ENCODE peak calls at places on chromosomes 7 and 10, in four cellular contexts. One of them, this sample, is unnamed.

GRCh38 chr10:89600041-89600440 is 45.0 kb downstream of the PANK1 start:
- DNase-seq in GM20000: no peak
- DNase-seq in Calu3: no peak
- DNase-seq in HFFc6: no peak
- DNase-seq in this sample: no peak

GRCh38 chr10:111113961-111114830 is 37.4 kb downstream of the ADRA2A start:
- DNase-seq in HFFc6: no peak
- DNase-seq in GM20000: no peak
- DNase-seq in Calu3: no peak
- DNase-seq in this sample: peak

GRCh38 chr7:95430864-95431263 is 4.0 kb downstream of the PON2 start:
- DNase-seq in GM20000: no peak
- DNase-seq in HFFc6: no peak
- DNase-seq in Calu3: peak
- DNase-seq in this sample: no peak

GRCh38 chr7:152615052-152615741 is 60.7 kb downstream of the XRCC2 start:
- DNase-seq in Calu3: peak
- DNase-seq in HFFc6: no peak
- DNase-seq in GM20000: no peak
- DNase-seq in this sample: peak

GRCh38 chr7:98221611-98222532 is 10.6 kb downstream of the BHLHA15 start:
- DNase-seq in HFFc6: no peak
- DNase-seq in GM20000: no peak
- DNase-seq in Calu3: no peak
- DNase-seq in this sample: no peak

GRCh38 chr7:17472518-17472917 is 174.1 kb downstream of the AHR start:
- DNase-seq in HFFc6: no peak
- DNase-seq in Calu3: no peak
- DNase-seq in GM20000: no peak
- DNase-seq in this sample: no peak

GRCh38 chr7:17489987-17490386 is 191.5 kb downstream of the AHR start:
- DNase-seq in GM20000: no peak
- DNase-seq in Calu3: no peak
- DNase-seq in HFFc6: no peak
- DNase-seq in this sample: no peak

GRCh38 chr7:63521-64021 is 128.8 kb upstream of the FAM20C start:
- DNase-seq in Calu3: no peak
- DNase-seq in GM20000: no peak
- DNase-seq in HFFc6: no peak
- DNase-seq in this sample: no peak

GRCh38 chr7:33961948-33962347 is 56.6 kb downstream of the BMPER start:
- DNase-seq in Calu3: no peak
- DNase-seq in GM20000: no peak
- DNase-seq in HFFc6: no peak
- DNase-seq in this sample: no peak

GRCh38 chr10:113459672-113460280 is 93.1 kb upstream of the HABP2 start:
- DNase-seq in GM20000: no peak
- DNase-seq in HFFc6: no peak
- DNase-seq in Calu3: no peak
- DNase-seq in this sample: no peak

GRCh38 chr7:23183279-23184012 is 1.6 kb downstream of the NUP42 start:
- DNase-seq in HFFc6: no peak
- DNase-seq in Calu3: no peak
- DNase-seq in GM20000: no peak
- DNase-seq in this sample: no peak

GRCh38 chr7:95590387-95591248 is 5.7 kb downstream of the PDK4 start:
- DNase-seq in HFFc6: no peak
- DNase-seq in Calu3: no peak
- DNase-seq in GM20000: no peak
- DNase-seq in this sample: no peak

GRCh38 chr7:2143981-2144595 is 88.7 kb downstream of the MAD1L1 start:
- DNase-seq in HFFc6: no peak
- DNase-seq in Calu3: no peak
- DNase-seq in GM20000: no peak
- DNase-seq in this sample: no peak

GRCh38 chr7:2045559-2046405 is 187.0 kb downstream of the MAD1L1 start:
- DNase-seq in GM20000: no peak
- DNase-seq in Calu3: no peak
- DNase-seq in HFFc6: no peak
- DNase-seq in this sample: no peak

GRCh38 chr10:11057018-11057417 is 39.3 kb downstream of the CELF2 start:
- DNase-seq in Calu3: no peak
- DNase-seq in HFFc6: no peak
- DNase-seq in GM20000: no peak
- DNase-seq in this sample: no peak

GRCh38 chr7:74134117-74134539 is 40.0 kb upstream of the EIF4H start:
- DNase-seq in GM20000: no peak
- DNase-seq in Calu3: peak
- DNase-seq in HFFc6: no peak
- DNase-seq in this sample: peak

GRCh38 chr7:47596502-47597202 is 14.7 kb upstream of the TNS3 start:
- DNase-seq in HFFc6: no peak
- DNase-seq in GM20000: no peak
- DNase-seq in Calu3: peak
- DNase-seq in this sample: no peak

GRCh38 chr10:123139521-123140163 is 3.9 kb downstream of the HMX3 start:
- DNase-seq in HFFc6: no peak
- DNase-seq in Calu3: peak
- DNase-seq in GM20000: peak
- DNase-seq in this sample: peak

GRCh38 chr10:20877986-20878979 is 18.8 kb downstream of the NEBL start:
- DNase-seq in GM20000: no peak
- DNase-seq in HFFc6: no peak
- DNase-seq in Calu3: no peak
- DNase-seq in this sample: no peak

GRCh38 chr10:117534321-117535044 is 8.1 kb upstream of the EMX2 start:
- DNase-seq in GM20000: peak
- DNase-seq in HFFc6: no peak
- DNase-seq in Calu3: no peak
- DNase-seq in this sample: no peak

GRCh38 chr10:45444976-45445898 is 71.2 kb downstream of the ALOX5 start:
- DNase-seq in Calu3: no peak
- DNase-seq in GM20000: peak
- DNase-seq in HFFc6: no peak
- DNase-seq in this sample: no peak

GRCh38 chr7:17640730-17641377 is 299.4 kb downstream of the SNX13 start:
- DNase-seq in HFFc6: peak
- DNase-seq in Calu3: peak
- DNase-seq in GM20000: peak
- DNase-seq in this sample: peak

GRCh38 chr10:13712799-13713581 is 126.2 kb downstream of the PRPF18 start:
- DNase-seq in GM20000: peak
- DNase-seq in Calu3: peak
- DNase-seq in HFFc6: peak
- DNase-seq in this sample: peak

GRCh38 chr7:18087687-18088078 is 60.0 kb upstream of the PRPS1L1 start:
- DNase-seq in HFFc6: no peak
- DNase-seq in GM20000: no peak
- DNase-seq in Calu3: peak
- DNase-seq in this sample: no peak

GRCh38 chr10:71082930-71083329 is 129.4 kb upstream of the UNC5B start:
- DNase-seq in HFFc6: no peak
- DNase-seq in Calu3: no peak
- DNase-seq in GM20000: no peak
- DNase-seq in this sample: no peak

GRCh38 chr10:78331391-78331922 is 297.8 kb downstream of the RPS24 start:
- DNase-seq in HFFc6: peak
- DNase-seq in Calu3: no peak
- DNase-seq in GM20000: no peak
- DNase-seq in this sample: no peak

GRCh38 chr7:127885843-127886242 is 145.4 kb downstream of the LRRC4 start:
- DNase-seq in Calu3: no peak
- DNase-seq in GM20000: no peak
- DNase-seq in HFFc6: peak
- DNase-seq in this sample: peak

GRCh38 chr7:103388469-103389140 is 41.2 kb downstream of the PSMC2 start:
- DNase-seq in HFFc6: no peak
- DNase-seq in GM20000: no peak
- DNase-seq in Calu3: no peak
- DNase-seq in this sample: no peak

GRCh38 chr7:38704041-38704547 is 72.9 kb upstream of the AMPH start:
- DNase-seq in Calu3: no peak
- DNase-seq in GM20000: no peak
- DNase-seq in HFFc6: no peak
- DNase-seq in this sample: no peak

GRCh38 chr7:77467453-77467852 is 51.3 kb upstream of the GSAP start:
- DNase-seq in Calu3: no peak
- DNase-seq in GM20000: no peak
- DNase-seq in HFFc6: no peak
- DNase-seq in this sample: no peak

GRCh38 chr10:119919823-119920222 is 27.3 kb downstream of the SEC23IP start:
- DNase-seq in Calu3: no peak
- DNase-seq in HFFc6: no peak
- DNase-seq in GM20000: peak
- DNase-seq in this sample: no peak

GRCh38 chr10:119919271-119919670 is 26.7 kb downstream of the SEC23IP start:
- DNase-seq in HFFc6: no peak
- DNase-seq in GM20000: no peak
- DNase-seq in Calu3: no peak
- DNase-seq in this sample: no peak

DNA sequence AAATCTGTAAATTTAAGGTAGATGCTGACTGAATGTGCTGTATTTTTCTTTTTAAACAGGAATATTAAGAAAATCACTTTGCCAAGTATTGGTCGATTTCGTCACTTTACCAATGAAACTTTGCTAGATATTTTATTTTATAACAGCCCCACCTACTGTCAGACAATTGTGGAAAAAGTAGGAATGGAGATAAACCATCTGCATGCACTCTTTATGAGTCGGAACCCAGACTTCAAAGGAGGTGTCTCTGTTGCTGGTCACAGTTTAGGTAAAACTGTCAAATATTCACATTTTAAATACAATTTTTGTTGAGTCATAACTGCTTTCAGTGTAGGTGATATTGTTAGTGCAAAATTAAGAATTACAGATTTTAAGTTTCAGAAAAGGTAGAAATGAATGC is 25.2 kb downstream of the SEC23IP start:
- DNase-seq in GM20000: no peak
- DNase-seq in HFFc6: no peak
- DNase-seq in Calu3: no peak
- DNase-seq in this sample: peak
- TF ChIP-seq CTCF in GM20000: no peak
- TF ChIP-seq CTCF in HFFc6: peak
- TF ChIP-seq CTCF in Calu3: no peak
- TF ChIP-seq CTCF in this sample: peak

GRCh38 chr7:28502408-28502807 is 90.1 kb downstream of the CREB5 start:
- DNase-seq in HFFc6: no peak
- DNase-seq in GM20000: no peak
- DNase-seq in Calu3: no peak
- DNase-seq in this sample: no peak

GRCh38 chr7:28500143-28500542 is 87.8 kb downstream of the CREB5 start:
- DNase-seq in GM20000: no peak
- DNase-seq in Calu3: no peak
- DNase-seq in HFFc6: no peak
- DNase-seq in this sample: no peak

GRCh38 chr7:28497026-28497425 is 84.7 kb downstream of the CREB5 start:
- DNase-seq in GM20000: no peak
- DNase-seq in HFFc6: no peak
- DNase-seq in Calu3: no peak
- DNase-seq in this sample: no peak

GRCh38 chr7:28503396-28503795 is 91.1 kb downstream of the CREB5 start:
- DNase-seq in HFFc6: no peak
- DNase-seq in GM20000: no peak
- DNase-seq in Calu3: no peak
- DNase-seq in this sample: no peak

GRCh38 chr7:28498636-28499035 is 86.3 kb downstream of the CREB5 start:
- DNase-seq in HFFc6: no peak
- DNase-seq in GM20000: no peak
- DNase-seq in Calu3: no peak
- DNase-seq in this sample: no peak
- TF ChIP-seq CTCF in HFFc6: no peak
- TF ChIP-seq CTCF in GM20000: no peak
- TF ChIP-seq CTCF in Calu3: no peak
- TF ChIP-seq CTCF in this sample: no peak

GRCh38 chr7:109308816-109309215 is 739.1 kb downstream of the DNAJB9 start:
- DNase-seq in Calu3: no peak
- DNase-seq in HFFc6: no peak
- DNase-seq in GM20000: no peak
- DNase-seq in this sample: no peak
- TF ChIP-seq CTCF in Calu3: no peak
- TF ChIP-seq CTCF in HFFc6: no peak
- TF ChIP-seq CTCF in GM20000: no peak
- TF ChIP-seq CTCF in this sample: no peak

GRCh38 chr7:3159445-3159844 is 115.8 kb upstream of the CARD11 start:
- DNase-seq in Calu3: peak
- DNase-seq in HFFc6: no peak
- DNase-seq in GM20000: no peak
- DNase-seq in this sample: no peak

GRCh38 chr7:3165681-3166580 is 122.3 kb upstream of the CARD11 start:
- DNase-seq in Calu3: no peak
- DNase-seq in HFFc6: no peak
- DNase-seq in GM20000: no peak
- DNase-seq in this sample: no peak

GRCh38 chr7:3164363-3164762 is 120.7 kb upstream of the CARD11 start:
- DNase-seq in GM20000: no peak
- DNase-seq in HFFc6: no peak
- DNase-seq in Calu3: peak
- DNase-seq in this sample: no peak

GRCh38 chr7:3159039-3159438 is 115.4 kb upstream of the CARD11 start:
- DNase-seq in GM20000: no peak
- DNase-seq in HFFc6: no peak
- DNase-seq in Calu3: no peak
- DNase-seq in this sample: no peak

GRCh38 chr7:3162286-3162685 is 118.6 kb upstream of the CARD11 start:
- DNase-seq in Calu3: no peak
- DNase-seq in GM20000: no peak
- DNase-seq in HFFc6: no peak
- DNase-seq in this sample: peak
- TF ChIP-seq CTCF in Calu3: no peak
- TF ChIP-seq CTCF in GM20000: no peak
- TF ChIP-seq CTCF in HFFc6: no peak
- TF ChIP-seq CTCF in this sample: peak

GRCh38 chr10:72297281-72297967 is 23.7 kb downstream of the DDIT4 start:
- DNase-seq in GM20000: peak
- DNase-seq in Calu3: peak
- DNase-seq in HFFc6: peak
- DNase-seq in this sample: peak

GRCh38 chr10:72295330-72295910 is 21.7 kb downstream of the DDIT4 start:
- DNase-seq in GM20000: no peak
- DNase-seq in Calu3: no peak
- DNase-seq in HFFc6: no peak
- DNase-seq in this sample: no peak

GRCh38 chr10:72303424-72304128 is 29.9 kb downstream of the DDIT4 start:
- DNase-seq in HFFc6: no peak
- DNase-seq in GM20000: no peak
- DNase-seq in Calu3: no peak
- DNase-seq in this sample: no peak

GRCh38 chr10:72298774-72299519 is 25.2 kb downstream of the DDIT4 start:
- DNase-seq in GM20000: no peak
- DNase-seq in Calu3: no peak
- DNase-seq in HFFc6: no peak
- DNase-seq in this sample: no peak

GRCh38 chr10:72297968-72298773 is 24.4 kb downstream of the DDIT4 start:
- DNase-seq in GM20000: peak
- DNase-seq in HFFc6: peak
- DNase-seq in Calu3: peak
- DNase-seq in this sample: peak
- TF ChIP-seq CTCF in GM20000: no peak
- TF ChIP-seq CTCF in HFFc6: no peak
- TF ChIP-seq CTCF in Calu3: no peak
- TF ChIP-seq CTCF in this sample: no peak

GRCh38 chr7:142323706-142324105 is 65.8 kb upstream of the PRSS58 start:
- DNase-seq in Calu3: peak
- DNase-seq in HFFc6: no peak
- DNase-seq in GM20000: no peak
- DNase-seq in this sample: peak
- TF ChIP-seq CTCF in Calu3: peak
- TF ChIP-seq CTCF in HFFc6: peak
- TF ChIP-seq CTCF in GM20000: peak
- TF ChIP-seq CTCF in this sample: peak